ENCODE peak calls at places on chromosome 20, in four cellular contexts. V, S, J and B are unnamed samples.

GRCh38 chr20:19820520-19821211 is 62.6 kb downstream of the RIN2 start:
- DNase-seq in J (no peak), V (no peak), S (no peak), B (no peak)

GRCh38 chr20:3777726-3778629 is 3.3 kb downstream of the SPEF1 start:
- DNase-seq in J (no peak), V (no peak), S (peak), B (no peak)

GRCh38 chr20:1761116-1761515 is 103.5 kb upstream of the SIRPG start:
- DNase-seq in J (no peak), S (no peak), V (peak), B (no peak)

GRCh38 chr20:17494201-17494600 is 37.0 kb downstream of the BFSP1 start:
- DNase-seq in S (no peak), J (no peak), V (no peak), B (no peak)

GRCh38 chr20:49676581-49677291 is 36.9 kb downstream of the B4GALT5 start:
- DNase-seq in V (no peak), S (no peak), J (peak), B (no peak)

GRCh38 chr20:3071610-3072529 is at the start of gene OXT:
- DNase-seq in V (no peak), J (no peak), S (no peak), B (no peak)

GRCh38 chr20:17320456-17320855 is 93.6 kb downstream of the PCSK2 start:
- DNase-seq in J (no peak), S (no peak), V (no peak), B (no peak)

GRCh38 chr20:57657537-57658446 is 37.6 kb upstream of the ZBP1 start:
- DNase-seq in J (peak), S (peak), V (no peak), B (no peak)

GRCh38 chr20:58213716-58214115 is 14.7 kb downstream of the ANKRD60 start:
- DNase-seq in S (no peak), V (no peak), J (no peak), B (no peak)

GRCh38 chr20:54194724-54195438 is 13.0 kb upstream of the PFDN4 start:
- DNase-seq in V (no peak), J (peak), S (no peak), B (no peak)

GRCh38 chr20:22560817-22561216 is 23.6 kb downstream of the FOXA2 start:
- DNase-seq in S (no peak), V (no peak), J (no peak), B (no peak)

GRCh38 chr20:16350465-16350864 is 222.8 kb downstream of the KIF16B start:
- DNase-seq in V (no peak), S (no peak), J (no peak), B (no peak)

GRCh38 chr20:41643504-41643938 is 25.3 kb upstream of the CHD6 start:
- DNase-seq in V (peak), S (no peak), J (peak), B (no peak)

GRCh38 chr20:45821942-45822341 is 5.2 kb downstream of the TNNC2 start:
- DNase-seq in S (no peak), J (no peak), V (no peak), B (no peak)

GRCh38 chr20:45822863-45823262 is 4.2 kb downstream of the TNNC2 start:
- DNase-seq in V (no peak), J (no peak), S (no peak), B (no peak)

GRCh38 chr20:45827030-45827652 is at the start of gene TNNC2:
- DNase-seq in J (peak), S (no peak), V (no peak), B (no peak)

GRCh38 chr20:45826381-45827019 is 612 bp downstream of the TNNC2 start:
- DNase-seq in V (no peak), S (no peak), J (no peak), B (no peak)

DNA sequence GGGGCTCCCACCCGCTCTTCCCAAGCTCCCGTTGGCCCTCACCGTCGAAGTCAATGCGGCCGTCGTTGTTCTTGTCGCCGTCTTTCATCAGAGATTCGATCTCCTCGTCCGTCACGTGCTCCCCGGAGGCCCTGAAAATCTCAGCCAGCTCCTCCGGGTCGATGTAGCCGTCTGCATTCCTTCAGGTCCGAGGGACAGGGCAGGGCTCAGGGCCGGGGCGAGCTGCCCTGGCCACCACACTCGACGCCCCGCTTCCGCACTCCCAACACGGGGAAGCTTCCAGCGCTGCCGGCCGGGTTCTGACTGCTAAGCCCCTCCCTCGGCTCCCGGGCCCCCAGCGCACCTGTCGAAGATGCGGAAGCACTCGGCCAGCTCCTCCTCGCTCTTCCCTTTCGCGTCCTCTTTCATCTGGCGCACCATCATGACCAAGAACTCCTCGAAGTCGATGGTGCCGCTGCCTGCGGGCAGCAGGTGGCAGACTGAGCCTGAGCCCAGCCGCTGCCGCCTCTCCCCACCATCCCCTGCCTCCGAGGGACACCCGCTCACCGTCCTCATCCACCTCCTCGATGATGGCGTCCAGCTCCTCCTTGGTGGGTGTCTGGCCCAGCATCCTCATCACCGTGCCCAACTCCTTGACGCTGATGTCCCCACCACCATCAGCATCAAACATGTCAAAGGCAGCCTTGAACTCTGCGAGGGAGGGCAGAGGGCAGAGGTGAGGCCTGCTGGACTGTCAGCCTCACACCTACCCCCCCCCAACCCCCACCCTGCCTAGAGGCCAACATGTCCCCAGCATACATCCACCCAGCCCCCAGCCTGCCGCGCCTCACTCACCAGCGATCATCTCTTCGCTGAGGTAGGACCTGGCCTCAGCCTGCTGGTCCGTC is 2.9 kb downstream of the TNNC2 start:
- DNase-seq in J (peak), S (peak), V (no peak), B (no peak)
- TF ChIP-seq YY1 in J (peak), S (no peak), V (no peak), B (no peak)

DNA sequence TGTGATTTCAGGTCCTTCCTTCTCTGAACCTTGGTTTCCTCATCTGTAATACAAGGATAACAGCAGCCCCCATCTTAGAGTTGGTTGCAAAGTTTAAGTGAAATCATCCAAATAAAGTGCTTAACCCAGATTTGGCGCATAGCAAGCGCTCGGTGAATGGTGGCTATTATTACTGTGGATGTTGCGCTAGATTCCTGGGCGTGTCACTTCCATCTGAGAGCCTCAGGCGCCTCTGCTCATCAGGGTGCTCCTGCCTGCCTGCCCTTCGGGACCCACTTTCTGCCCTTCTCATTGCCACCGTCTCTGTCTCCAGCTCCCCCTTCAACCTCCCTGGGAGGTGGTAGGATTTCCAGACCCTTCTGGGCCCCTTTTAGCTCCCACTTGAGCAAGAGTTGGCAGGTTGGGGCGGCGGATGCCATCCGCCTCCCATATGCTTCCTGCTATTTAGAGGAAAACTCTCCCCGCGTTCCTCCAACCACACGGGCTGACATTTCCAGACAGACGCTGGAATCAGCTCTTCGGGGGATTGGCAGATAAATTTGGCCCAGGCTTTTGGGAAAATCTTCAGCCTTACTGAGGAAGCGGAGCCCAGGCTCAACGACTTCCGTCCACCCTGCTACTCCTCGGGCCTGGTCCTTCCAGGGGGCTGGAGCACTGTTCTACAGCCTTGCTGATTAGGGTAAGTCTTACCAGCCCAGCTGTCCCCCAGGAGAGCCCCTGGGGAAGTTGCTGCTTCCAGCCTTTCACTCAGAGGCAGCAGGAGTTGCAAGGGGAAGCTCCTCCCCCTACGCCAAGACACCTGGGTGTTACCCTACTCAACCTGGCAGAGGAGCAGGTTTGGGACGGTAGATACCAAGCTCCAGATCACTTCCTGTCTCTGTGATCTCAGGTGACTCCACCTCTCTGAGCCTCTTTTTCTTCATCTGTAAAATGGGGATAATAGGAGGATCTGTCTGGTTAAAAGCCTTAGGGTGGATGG is 71.5 kb downstream of the DLGAP4 start:
- DNase-seq in S (no peak), J (no peak), V (no peak), B (no peak)
- TF ChIP-seq YY1 in S (no peak), J (no peak), V (no peak), B (no peak)

DNA sequence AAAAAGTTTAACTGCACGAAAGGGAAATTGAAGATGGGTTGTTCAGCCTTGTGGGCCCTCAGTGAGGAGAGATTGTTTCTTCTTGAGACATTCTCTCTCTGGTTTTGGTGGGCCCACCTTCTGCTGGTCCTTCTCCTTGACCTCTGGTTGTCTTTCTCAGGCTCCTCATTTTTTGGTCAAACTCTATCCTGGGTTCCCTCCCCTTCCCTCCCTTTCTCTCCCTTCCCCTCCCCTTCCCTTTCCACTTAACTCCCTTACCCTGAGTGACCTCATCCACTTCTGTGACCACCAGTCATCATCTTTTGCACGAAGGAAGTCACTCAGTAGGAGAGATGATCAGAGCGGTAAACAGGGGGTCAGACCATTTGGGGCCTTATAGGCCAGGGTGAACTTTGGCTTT is 71.5 kb upstream of the RALY start:
- DNase-seq in V (no peak), J (no peak), S (no peak), B (no peak)
- TF ChIP-seq YY1 in V (no peak), J (no peak), S (no peak), B (no peak)

DNA sequence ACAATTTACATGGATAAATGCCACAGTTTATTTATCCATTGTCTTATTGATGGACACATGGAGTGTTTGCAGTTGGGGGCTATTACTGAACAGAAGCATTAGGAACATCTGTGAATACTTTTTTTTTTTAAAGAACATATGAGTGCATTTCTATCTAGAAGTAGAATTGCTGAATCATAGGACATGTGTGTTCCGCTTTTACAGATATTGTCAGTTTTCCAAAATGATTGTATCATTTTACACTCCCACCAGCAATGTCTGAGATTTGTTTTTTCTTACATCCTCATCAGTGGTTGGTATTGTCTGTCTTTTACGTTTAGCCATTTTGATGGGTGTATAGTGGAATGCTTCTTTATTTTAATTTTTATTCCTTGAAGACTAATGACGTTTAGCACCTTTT is 42.0 kb upstream of the ASIP start:
- DNase-seq in V (no peak), S (no peak), J (no peak), B (no peak)
- TF ChIP-seq YY1 in V (no peak), S (no peak), J (no peak), B (no peak)

DNA sequence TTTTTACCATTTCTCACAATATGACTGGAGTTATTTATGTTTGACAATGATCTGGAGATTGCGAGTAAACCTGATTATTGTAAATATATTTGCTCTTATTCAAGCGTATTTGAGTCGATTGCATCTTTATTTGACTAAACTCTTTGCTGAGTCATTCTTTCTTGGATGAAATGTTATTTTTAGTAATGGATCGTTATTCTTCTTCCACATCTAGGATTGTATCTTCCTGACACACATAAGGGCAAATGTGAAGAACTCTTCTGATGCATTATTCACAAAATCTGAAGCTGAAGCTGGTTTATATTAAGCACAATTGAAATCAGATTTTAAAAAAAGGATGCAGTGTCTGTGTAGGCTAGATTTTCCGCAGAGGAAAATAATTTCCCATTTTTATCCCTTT is 68.2 kb downstream of the SEL1L2 start:
- DNase-seq in J (no peak), S (no peak), V (no peak), B (no peak)
- TF ChIP-seq YY1 in J (no peak), S (no peak), V (no peak), B (no peak)

DNA sequence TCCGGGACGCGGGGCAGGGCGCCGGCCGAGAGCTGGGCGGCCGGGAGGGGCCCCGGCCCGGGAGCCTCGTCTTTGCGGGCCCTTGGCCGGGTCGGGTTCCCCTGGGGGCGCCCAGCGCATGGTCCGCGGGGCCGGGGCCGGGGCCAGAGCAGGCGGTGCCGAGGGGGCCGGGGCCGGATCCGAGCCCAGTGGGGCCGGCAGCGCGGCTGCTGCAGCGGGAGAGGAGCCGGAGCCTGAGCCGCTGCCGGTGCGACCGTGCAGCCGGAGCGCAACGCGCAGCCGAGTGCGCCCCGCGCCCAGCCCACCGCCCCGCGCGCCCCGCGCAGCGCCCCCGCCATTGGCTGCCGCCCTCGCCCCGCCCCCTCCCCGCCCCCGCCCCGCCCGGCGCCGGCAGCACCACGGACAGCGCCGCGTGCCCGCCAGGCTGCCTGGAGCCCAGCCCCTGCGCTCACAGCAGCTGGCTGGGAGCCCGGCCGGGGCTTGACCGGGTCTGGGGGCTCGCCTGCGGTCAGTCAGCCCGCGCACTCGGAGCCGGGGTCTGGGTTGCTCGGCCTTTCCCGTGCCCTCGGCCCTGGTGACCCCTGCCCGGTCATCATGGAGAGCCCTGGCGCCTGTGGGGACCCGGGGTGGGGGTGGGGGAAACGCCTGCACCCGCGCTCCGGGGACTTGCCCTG is at the start of gene HRH3:
- DNase-seq in J (peak), V (no peak), S (peak), B (no peak)
- TF ChIP-seq YY1 in J (no peak), V (no peak), S (no peak), B (no peak)

DNA sequence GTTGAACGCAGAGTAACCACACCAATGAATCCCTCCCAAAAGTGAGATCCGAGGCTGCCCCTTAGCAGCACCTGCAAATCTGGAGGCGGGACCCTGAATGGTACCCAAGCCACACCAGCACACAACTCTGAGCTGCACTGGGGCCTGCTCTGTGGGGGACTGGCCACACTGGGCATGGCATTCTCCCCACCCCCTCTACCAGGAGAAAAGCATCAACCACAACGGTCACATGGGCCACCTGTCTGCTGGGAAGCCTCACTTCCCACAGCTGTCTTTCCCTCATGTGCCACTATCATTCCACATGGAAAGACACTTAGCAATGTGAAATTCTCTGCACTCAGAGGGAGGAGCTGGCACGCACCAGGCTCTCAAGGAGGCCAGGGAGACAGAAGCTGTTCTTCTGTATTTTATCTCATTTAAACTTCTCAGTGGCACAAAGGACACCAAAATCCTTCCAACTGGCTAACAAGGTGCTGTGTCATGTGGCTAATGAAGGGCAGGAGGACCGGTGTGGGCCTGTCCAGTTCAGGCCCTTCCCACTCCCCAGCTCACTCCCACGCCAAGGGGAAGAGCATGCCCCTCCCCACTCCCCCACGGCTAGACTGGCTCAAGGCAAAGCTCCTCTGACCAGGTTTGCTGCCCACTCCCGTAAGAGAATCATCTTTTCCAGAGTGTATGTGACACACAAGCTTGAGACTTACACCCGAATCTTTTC is 19.0 kb downstream of the YTHDF1 start:
- DNase-seq in S (no peak), J (no peak), V (no peak), B (no peak)
- TF ChIP-seq YY1 in S (no peak), J (no peak), V (no peak), B (no peak)